ENCODE peak calls at places on chromosome 12, in four cellular contexts. I, H, W and P are unnamed samples.

GRCh38 chr12:15856097-15856982 is 25.8 kb upstream of the STRAP start:
- DNase-seq in I (peak; percentile 25), H (peak; percentile 38), W (peak; percentile 38), P (peak; percentile 75)

GRCh38 chr12:14860490-14860889 is 17.2 kb upstream of the ART4 start:
- DNase-seq in I (no peak), H (no peak), W (no peak), P (no peak)

GRCh38 chr12:10027311-10028099 is 3.0 kb upstream of the CLEC9A start:
- DNase-seq in I (no peak), H (no peak), W (no peak), P (peak; percentile 68)

GRCh38 chr12:6730169-6730568 is 6.3 kb downstream of the COPS7A start:
- DNase-seq in I (no peak), H (no peak), W (no peak), P (no peak)

GRCh38 chr12:111034148-111034910 is 114.0 kb upstream of the MYL2 start:
- DNase-seq in I (no peak), H (no peak), W (no peak), P (peak; percentile 81)

GRCh38 chr12:6630696-6631095 is 5.1 kb downstream of the LPAR5 start:
- DNase-seq in I (no peak), H (no peak), W (no peak), P (no peak)

GRCh38 chr12:90048918-90049317 is 340.3 kb upstream of the ATP2B1 start:
- DNase-seq in I (no peak), H (no peak), W (no peak), P (no peak)

GRCh38 chr12:78787576-78787975 is 77.0 kb upstream of the SYT1 start:
- DNase-seq in I (no peak), H (no peak), W (no peak), P (no peak)

GRCh38 chr12:57622293-57623245 is 10.4 kb downstream of the B4GALNT1 start:
- DNase-seq in I (no peak), H (no peak), W (no peak), P (no peak)

GRCh38 chr12:25840678-25841077 is 117.8 kb upstream of the RASSF8 start:
- DNase-seq in I (no peak), H (no peak), W (no peak), P (no peak)

GRCh38 chr12:57094194-57095160 is 5.6 kb downstream of the NAB2 start:
- DNase-seq in I (no peak), H (no peak), W (peak; percentile 3), P (no peak)

GRCh38 chr12:52964556-52965336 is 15.8 kb downstream of the KRT18 start:
- DNase-seq in I (no peak), H (no peak), W (no peak), P (no peak)

GRCh38 chr12:53061404-53062010 is 11.6 kb downstream of the TNS2 start:
- DNase-seq in I (peak; percentile 88), H (peak; percentile 64), W (peak; percentile 92), P (no peak)

GRCh38 chr12:118052324-118053070 is 8.5 kb downstream of the WSB2 start:
- DNase-seq in I (peak; percentile 87), H (peak; percentile 67), W (peak; percentile 81), P (peak; percentile 38)

GRCh38 chr12:126362490-126362889 is 1297.3 kb downstream of the AACS start:
- DNase-seq in I (no peak), H (no peak), W (no peak), P (peak; percentile 36)

GRCh38 chr12:26080911-26081310 is 43.9 kb downstream of the BHLHE41 start:
- DNase-seq in I (no peak), H (no peak), W (no peak), P (no peak)

GRCh38 chr12:176321-177181 is 37.4 kb downstream of the SLC6A12 start:
- DNase-seq in I (no peak), H (no peak), W (peak; percentile 56), P (no peak)

GRCh38 chr12:2035421-2036080 is 17.2 kb upstream of the CACNA1C start:
- DNase-seq in I (no peak), H (no peak), W (no peak), P (no peak)

GRCh38 chr12:89568484-89568883 is 42.6 kb upstream of the POC1B start:
- DNase-seq in I (no peak), H (no peak), W (no peak), P (no peak)

GRCh38 chr12:28933176-28933575 is 215.9 kb upstream of the FAR2 start:
- DNase-seq in I (no peak), H (no peak), W (no peak), P (no peak)

GRCh38 chr12:21725731-21726130 is 48.8 kb downstream of the KCNJ8 start:
- DNase-seq in I (no peak), H (no peak), W (no peak), P (no peak)

GRCh38 chr12:55722948-55723347 is 2.8 kb downstream of the RDH5 start:
- DNase-seq in I (no peak), H (peak; percentile 11), W (no peak), P (no peak)

GRCh38 chr12:110670161-110670701 is 18.7 kb downstream of the HVCN1 start:
- DNase-seq in I (no peak), H (no peak), W (no peak), P (no peak)

GRCh38 chr12:102543494-102543893 is 63.1 kb upstream of the IGF1 start:
- DNase-seq in I (no peak), H (no peak), W (no peak), P (no peak)

GRCh38 chr12:102388469-102388868 is 91.9 kb downstream of the IGF1 start:
- DNase-seq in I (no peak), H (no peak), W (no peak), P (no peak)

GRCh38 chr12:100951756-100952155 is 157.2 kb downstream of the ANO4 start:
- DNase-seq in I (no peak), H (no peak), W (no peak), P (no peak)

GRCh38 chr12:116295327-116296263 is 18.1 kb upstream of the MED13L start:
- DNase-seq in I (no peak), H (no peak), W (no peak), P (peak; percentile 28)

GRCh38 chr12:41743835-41744234 is 400.8 kb downstream of the GXYLT1 start:
- DNase-seq in I (no peak), H (no peak), W (no peak), P (no peak)

GRCh38 chr12:62285284-62285683 is 25.1 kb downstream of the USP15 start:
- DNase-seq in I (no peak), H (no peak), W (no peak), P (no peak)

GRCh38 chr12:69534389-69534822 is 50.9 kb upstream of the CCT2 start:
- DNase-seq in I (peak; percentile 16), H (peak; percentile 57), W (no peak), P (peak; percentile 90)

GRCh38 chr12:115944851-115945496 is 332.5 kb downstream of the MED13L start:
- DNase-seq in I (no peak), H (no peak), W (no peak), P (peak; percentile 27)

GRCh38 chr12:104142543-104142942 is 4.5 kb upstream of the NFYB start:
- DNase-seq in I (no peak), H (no peak), W (no peak), P (no peak)

GRCh38 chr12:106415134-106415533 is 57.6 kb downstream of the POLR3B start:
- DNase-seq in I (no peak), H (no peak), W (no peak), P (no peak)

GRCh38 chr12:98243190-98243589 is 272.2 kb upstream of the TMPO start:
- DNase-seq in I (no peak), H (no peak), W (no peak), P (no peak)

GRCh38 chr12:108514468-108514972 is 557 bp upstream of the FICD start:
- DNase-seq in I (no peak), H (no peak), W (no peak), P (no peak)

GRCh38 chr12:42792265-42792664 is 202.7 kb upstream of the PRICKLE1 start:
- DNase-seq in I (no peak), H (no peak), W (no peak), P (no peak)
- TF ChIP-seq CTCF in I (no peak), H (no peak), W (no peak), P (peak; percentile 34)

GRCh38 chr12:51424094-51424661 is 453 bp upstream of the SLC4A8 start:
- DNase-seq in I (no peak), H (no peak), W (no peak), P (no peak)
- H3K27ac ChIP-seq in I (no peak overlapping the region), H (peak overlapping the region; percentile 34), W (no peak overlapping the region), P (no peak overlapping the region)

GRCh38 chr12:43786899-43787693 is 19.0 kb downstream of the TWF1 start:
- DNase-seq in I (no peak), H (no peak), W (no peak), P (no peak)
- H3K36me3 ChIP-seq in I (peaks cover 42% of the 10 kb centered on the region), H (peaks cover 3% of the 10 kb centered on the region), W (peaks cover 63% of the 10 kb centered on the region), P (peaks cover 3% of the 10 kb centered on the region)

DNA sequence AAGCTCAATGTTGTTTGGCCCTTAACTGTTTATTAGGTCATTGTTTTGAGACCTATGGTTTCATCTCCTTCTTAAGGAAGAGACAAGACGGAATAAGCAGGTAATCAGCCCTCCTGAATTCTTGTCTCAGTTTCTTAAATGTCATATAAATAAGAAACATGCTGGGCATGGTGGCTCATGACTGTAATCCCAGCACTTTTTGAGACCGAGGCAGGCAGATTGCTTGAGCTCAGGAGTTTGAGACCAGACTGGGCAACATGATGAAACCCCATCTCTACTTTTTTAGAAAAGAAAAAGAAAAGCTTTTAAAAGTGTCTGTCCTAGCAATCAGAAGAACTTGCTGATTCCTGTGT is 5.1 kb downstream of the MTRFR start:
- DNase-seq in I (no peak), H (no peak), W (no peak), P (no peak)
- TF ChIP-seq CTCF in I (no peak), H (no peak), W (no peak), P (no peak)

GRCh38 chr12:11718768-11719253 is 69.3 kb downstream of the ETV6 start:
- DNase-seq in I (no peak), H (no peak), W (no peak), P (peak; percentile 94)

GRCh38 chr12:11718105-11718504 is 68.6 kb downstream of the ETV6 start:
- DNase-seq in I (no peak), H (no peak), W (no peak), P (no peak)

GRCh38 chr12:11717533-11717961 is 68.1 kb downstream of the ETV6 start:
- DNase-seq in I (no peak), H (no peak), W (no peak), P (no peak)

GRCh38 chr12:11722071-11722470 is 72.6 kb downstream of the ETV6 start:
- DNase-seq in I (no peak), H (no peak), W (no peak), P (no peak)

DNA sequence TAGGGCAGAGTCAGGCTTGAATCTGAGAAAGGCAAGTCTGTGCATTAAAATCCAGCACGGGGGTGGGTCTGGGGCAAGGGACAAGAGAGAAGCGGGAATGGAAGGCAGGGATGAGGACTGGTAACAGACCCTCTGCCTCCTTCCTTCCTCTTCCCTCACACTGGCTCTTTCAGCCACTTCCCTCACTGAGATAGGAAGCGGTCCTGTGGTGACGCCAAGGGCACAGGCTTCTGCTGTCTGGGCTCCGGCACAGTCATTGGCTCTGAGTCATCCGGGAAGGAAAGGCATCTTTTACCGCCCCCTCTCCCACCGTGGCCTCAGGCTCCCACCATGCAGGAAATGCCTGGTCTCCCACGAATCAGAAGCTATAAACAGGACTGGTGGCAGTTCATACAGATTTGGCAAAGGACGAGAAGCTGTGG is 70.2 kb downstream of the ETV6 start:
- DNase-seq in I (no peak), H (no peak), W (no peak), P (peak; percentile 96)
- H3K27ac ChIP-seq in I (no peak overlapping the region), H (no peak overlapping the region), W (peak overlapping the region; percentile 63), P (peak overlapping the region; percentile 80)